ENCODE peak calls at places on chromosomes 6 and 20, in ten cellular contexts. One of them, this sample, is unnamed.

GRCh38 chr6:134666174-134666573 is 283.7 kb downstream of the ALDH8A1 start:
- ATAC-seq in naive thymus-derived CD8-positive, alpha-beta T cell: no peak
- ATAC-seq in Right ventricle myocardium superior: no peak
- ATAC-seq in naive thymus-derived CD4-positive, alpha-beta T cell: no peak
- ATAC-seq in RWPE2: no peak
- ATAC-seq in stimulated activated naive CD8-positive, alpha-beta T cell treated with anti-CD3 and anti-CD28 coated beads, Interleukin-15, Interleukin-2, amounts not matched to agents 100 U/mL and 50 U/mL, for 24 hours: no peak
- ATAC-seq in heart right ventricle: no peak
- ATAC-seq in SK-N-SH treated with all-trans-retinoic acid at 6 μM for 48 hours: no peak
- ATAC-seq in left colon: no peak
- ATAC-seq in sciatic nerve: no peak
- ATAC-seq in this sample: no peak

GRCh38 chr6:328184-328670 is 35.9 kb downstream of the DUSP22 start:
- ATAC-seq in Right ventricle myocardium superior: peak; percentile 69
- ATAC-seq in heart right ventricle: peak; percentile 73
- ATAC-seq in SK-N-SH treated with all-trans-retinoic acid at 6 μM for 48 hours: peak; percentile 78
- ATAC-seq in naive thymus-derived CD4-positive, alpha-beta T cell: peak; percentile 36
- ATAC-seq in naive thymus-derived CD8-positive, alpha-beta T cell: no peak
- ATAC-seq in stimulated activated naive CD8-positive, alpha-beta T cell treated with anti-CD3 and anti-CD28 coated beads, Interleukin-15, Interleukin-2, amounts not matched to agents 100 U/mL and 50 U/mL, for 24 hours: peak; percentile 75
- ATAC-seq in sciatic nerve: peak; percentile 70
- ATAC-seq in RWPE2: peak; percentile 69
- ATAC-seq in left colon: peak; percentile 30
- ATAC-seq in this sample: peak; percentile 81

GRCh38 chr6:69290116-69290515 is 506.7 kb downstream of the LMBRD1 start:
- ATAC-seq in naive thymus-derived CD4-positive, alpha-beta T cell: no peak
- ATAC-seq in stimulated activated naive CD8-positive, alpha-beta T cell treated with anti-CD3 and anti-CD28 coated beads, Interleukin-15, Interleukin-2, amounts not matched to agents 100 U/mL and 50 U/mL, for 24 hours: no peak
- ATAC-seq in naive thymus-derived CD8-positive, alpha-beta T cell: no peak
- ATAC-seq in left colon: no peak
- ATAC-seq in Right ventricle myocardium superior: peak; percentile 76
- ATAC-seq in SK-N-SH treated with all-trans-retinoic acid at 6 μM for 48 hours: no peak
- ATAC-seq in RWPE2: no peak
- ATAC-seq in heart right ventricle: peak; percentile 73
- ATAC-seq in sciatic nerve: no peak
- ATAC-seq in this sample: no peak

GRCh38 chr6:109872968-109873545 is 105.1 kb upstream of the GPR6 start:
- ATAC-seq in Right ventricle myocardium superior: no peak
- ATAC-seq in SK-N-SH treated with all-trans-retinoic acid at 6 μM for 48 hours: no peak
- ATAC-seq in RWPE2: no peak
- ATAC-seq in heart right ventricle: no peak
- ATAC-seq in naive thymus-derived CD8-positive, alpha-beta T cell: no peak
- ATAC-seq in stimulated activated naive CD8-positive, alpha-beta T cell treated with anti-CD3 and anti-CD28 coated beads, Interleukin-15, Interleukin-2, amounts not matched to agents 100 U/mL and 50 U/mL, for 24 hours: no peak
- ATAC-seq in naive thymus-derived CD4-positive, alpha-beta T cell: peak; percentile 54
- ATAC-seq in left colon: no peak
- ATAC-seq in sciatic nerve: no peak
- ATAC-seq in this sample: no peak

GRCh38 chr6:57195457-57195856 is 23.3 kb downstream of the BAG2 start:
- ATAC-seq in stimulated activated naive CD8-positive, alpha-beta T cell treated with anti-CD3 and anti-CD28 coated beads, Interleukin-15, Interleukin-2, amounts not matched to agents 100 U/mL and 50 U/mL, for 24 hours: no peak
- ATAC-seq in heart right ventricle: peak; percentile 26
- ATAC-seq in naive thymus-derived CD8-positive, alpha-beta T cell: no peak
- ATAC-seq in RWPE2: no peak
- ATAC-seq in Right ventricle myocardium superior: peak; percentile 58
- ATAC-seq in sciatic nerve: no peak
- ATAC-seq in naive thymus-derived CD4-positive, alpha-beta T cell: no peak
- ATAC-seq in SK-N-SH treated with all-trans-retinoic acid at 6 μM for 48 hours: no peak
- ATAC-seq in left colon: no peak
- ATAC-seq in this sample: no peak

GRCh38 chr20:9912858-9913434 is 74.1 kb upstream of the PAK5 start:
- ATAC-seq in SK-N-SH treated with all-trans-retinoic acid at 6 μM for 48 hours: peak; percentile 69
- ATAC-seq in naive thymus-derived CD8-positive, alpha-beta T cell: no peak
- ATAC-seq in sciatic nerve: no peak
- ATAC-seq in left colon: no peak
- ATAC-seq in stimulated activated naive CD8-positive, alpha-beta T cell treated with anti-CD3 and anti-CD28 coated beads, Interleukin-15, Interleukin-2, amounts not matched to agents 100 U/mL and 50 U/mL, for 24 hours: no peak
- ATAC-seq in RWPE2: peak; percentile 33
- ATAC-seq in Right ventricle myocardium superior: no peak
- ATAC-seq in naive thymus-derived CD4-positive, alpha-beta T cell: no peak
- ATAC-seq in heart right ventricle: no peak
- ATAC-seq in this sample: no peak

GRCh38 chr6:29559524-29560287 is at the start of gene UBD:
- ATAC-seq in Right ventricle myocardium superior: no peak
- ATAC-seq in sciatic nerve: no peak
- ATAC-seq in SK-N-SH treated with all-trans-retinoic acid at 6 μM for 48 hours: no peak
- ATAC-seq in stimulated activated naive CD8-positive, alpha-beta T cell treated with anti-CD3 and anti-CD28 coated beads, Interleukin-15, Interleukin-2, amounts not matched to agents 100 U/mL and 50 U/mL, for 24 hours: no peak
- ATAC-seq in naive thymus-derived CD8-positive, alpha-beta T cell: no peak
- ATAC-seq in left colon: no peak
- ATAC-seq in naive thymus-derived CD4-positive, alpha-beta T cell: no peak
- ATAC-seq in heart right ventricle: no peak
- ATAC-seq in RWPE2: no peak
- ATAC-seq in this sample: no peak

GRCh38 chr6:94683409-94683808 is 893.9 kb upstream of the MANEA start:
- ATAC-seq in naive thymus-derived CD4-positive, alpha-beta T cell: no peak
- ATAC-seq in RWPE2: peak; percentile 70
- ATAC-seq in heart right ventricle: no peak
- ATAC-seq in sciatic nerve: no peak
- ATAC-seq in left colon: no peak
- ATAC-seq in SK-N-SH treated with all-trans-retinoic acid at 6 μM for 48 hours: no peak
- ATAC-seq in stimulated activated naive CD8-positive, alpha-beta T cell treated with anti-CD3 and anti-CD28 coated beads, Interleukin-15, Interleukin-2, amounts not matched to agents 100 U/mL and 50 U/mL, for 24 hours: no peak
- ATAC-seq in Right ventricle myocardium superior: no peak
- ATAC-seq in naive thymus-derived CD8-positive, alpha-beta T cell: no peak
- ATAC-seq in this sample: no peak

GRCh38 chr20:34249291-34249690 is 8.1 kb downstream of the ASIP start:
- ATAC-seq in Right ventricle myocardium superior: no peak
- ATAC-seq in stimulated activated naive CD8-positive, alpha-beta T cell treated with anti-CD3 and anti-CD28 coated beads, Interleukin-15, Interleukin-2, amounts not matched to agents 100 U/mL and 50 U/mL, for 24 hours: peak; percentile 73
- ATAC-seq in left colon: peak; percentile 17
- ATAC-seq in heart right ventricle: no peak
- ATAC-seq in naive thymus-derived CD8-positive, alpha-beta T cell: peak; percentile 67
- ATAC-seq in SK-N-SH treated with all-trans-retinoic acid at 6 μM for 48 hours: no peak
- ATAC-seq in RWPE2: no peak
- ATAC-seq in naive thymus-derived CD4-positive, alpha-beta T cell: peak; percentile 84
- ATAC-seq in sciatic nerve: peak; percentile 62
- ATAC-seq in this sample: no peak

GRCh38 chr20:6802227-6802626 is 34.7 kb downstream of the BMP2 start:
- ATAC-seq in left colon: no peak
- ATAC-seq in naive thymus-derived CD4-positive, alpha-beta T cell: no peak
- ATAC-seq in RWPE2: peak; percentile 52
- ATAC-seq in naive thymus-derived CD8-positive, alpha-beta T cell: no peak
- ATAC-seq in stimulated activated naive CD8-positive, alpha-beta T cell treated with anti-CD3 and anti-CD28 coated beads, Interleukin-15, Interleukin-2, amounts not matched to agents 100 U/mL and 50 U/mL, for 24 hours: no peak
- ATAC-seq in SK-N-SH treated with all-trans-retinoic acid at 6 μM for 48 hours: no peak
- ATAC-seq in sciatic nerve: no peak
- ATAC-seq in heart right ventricle: no peak
- ATAC-seq in Right ventricle myocardium superior: no peak
- ATAC-seq in this sample: no peak

GRCh38 chr6:119215885-119216590 is 133.5 kb downstream of the MAN1A1 start:
- ATAC-seq in SK-N-SH treated with all-trans-retinoic acid at 6 μM for 48 hours: no peak
- ATAC-seq in left colon: no peak
- ATAC-seq in heart right ventricle: peak; percentile 67
- ATAC-seq in Right ventricle myocardium superior: peak; percentile 41
- ATAC-seq in naive thymus-derived CD4-positive, alpha-beta T cell: no peak
- ATAC-seq in stimulated activated naive CD8-positive, alpha-beta T cell treated with anti-CD3 and anti-CD28 coated beads, Interleukin-15, Interleukin-2, amounts not matched to agents 100 U/mL and 50 U/mL, for 24 hours: no peak
- ATAC-seq in naive thymus-derived CD8-positive, alpha-beta T cell: no peak
- ATAC-seq in RWPE2: no peak
- ATAC-seq in sciatic nerve: peak; percentile 34
- ATAC-seq in this sample: no peak

GRCh38 chr20:57388953-57389694 is 2.1 kb upstream of the RBM38 start:
- ATAC-seq in naive thymus-derived CD4-positive, alpha-beta T cell: peak; percentile 42
- ATAC-seq in Right ventricle myocardium superior: peak; percentile 84
- ATAC-seq in SK-N-SH treated with all-trans-retinoic acid at 6 μM for 48 hours: no peak
- ATAC-seq in heart right ventricle: peak; percentile 57
- ATAC-seq in stimulated activated naive CD8-positive, alpha-beta T cell treated with anti-CD3 and anti-CD28 coated beads, Interleukin-15, Interleukin-2, amounts not matched to agents 100 U/mL and 50 U/mL, for 24 hours: peak; percentile 21
- ATAC-seq in left colon: peak; percentile 77
- ATAC-seq in naive thymus-derived CD8-positive, alpha-beta T cell: peak; percentile 15
- ATAC-seq in RWPE2: peak; percentile 85
- ATAC-seq in sciatic nerve: peak; percentile 81
- ATAC-seq in this sample: peak; percentile 86

GRCh38 chr6:127058027-127058426 is 60.4 kb upstream of the RSPO3 start:
- ATAC-seq in naive thymus-derived CD8-positive, alpha-beta T cell: no peak
- ATAC-seq in naive thymus-derived CD4-positive, alpha-beta T cell: no peak
- ATAC-seq in left colon: no peak
- ATAC-seq in SK-N-SH treated with all-trans-retinoic acid at 6 μM for 48 hours: peak; percentile 67
- ATAC-seq in sciatic nerve: no peak
- ATAC-seq in Right ventricle myocardium superior: no peak
- ATAC-seq in heart right ventricle: no peak
- ATAC-seq in RWPE2: peak; percentile 66
- ATAC-seq in stimulated activated naive CD8-positive, alpha-beta T cell treated with anti-CD3 and anti-CD28 coated beads, Interleukin-15, Interleukin-2, amounts not matched to agents 100 U/mL and 50 U/mL, for 24 hours: no peak
- ATAC-seq in this sample: no peak

GRCh38 chr20:57048027-57048869 is 218.2 kb downstream of the BMP7 start:
- ATAC-seq in SK-N-SH treated with all-trans-retinoic acid at 6 μM for 48 hours: peak; percentile 81
- ATAC-seq in sciatic nerve: peak; percentile 22
- ATAC-seq in naive thymus-derived CD4-positive, alpha-beta T cell: no peak
- ATAC-seq in heart right ventricle: no peak
- ATAC-seq in Right ventricle myocardium superior: no peak
- ATAC-seq in stimulated activated naive CD8-positive, alpha-beta T cell treated with anti-CD3 and anti-CD28 coated beads, Interleukin-15, Interleukin-2, amounts not matched to agents 100 U/mL and 50 U/mL, for 24 hours: peak; percentile 43
- ATAC-seq in left colon: peak; percentile 57
- ATAC-seq in RWPE2: peak; percentile 33
- ATAC-seq in naive thymus-derived CD8-positive, alpha-beta T cell: no peak
- ATAC-seq in this sample: no peak

GRCh38 chr6:108251252-108251651 is 9.6 kb downstream of the SNX3 start:
- ATAC-seq in Right ventricle myocardium superior: no peak
- ATAC-seq in naive thymus-derived CD8-positive, alpha-beta T cell: no peak
- ATAC-seq in left colon: no peak
- ATAC-seq in sciatic nerve: no peak
- ATAC-seq in naive thymus-derived CD4-positive, alpha-beta T cell: no peak
- ATAC-seq in SK-N-SH treated with all-trans-retinoic acid at 6 μM for 48 hours: no peak
- ATAC-seq in RWPE2: no peak
- ATAC-seq in heart right ventricle: no peak
- ATAC-seq in stimulated activated naive CD8-positive, alpha-beta T cell treated with anti-CD3 and anti-CD28 coated beads, Interleukin-15, Interleukin-2, amounts not matched to agents 100 U/mL and 50 U/mL, for 24 hours: no peak
- ATAC-seq in this sample: no peak

GRCh38 chr6:166660157-166660686 is 33.2 kb upstream of the RPS6KA2 start:
- ATAC-seq in heart right ventricle: no peak
- ATAC-seq in RWPE2: no peak
- ATAC-seq in Right ventricle myocardium superior: no peak
- ATAC-seq in stimulated activated naive CD8-positive, alpha-beta T cell treated with anti-CD3 and anti-CD28 coated beads, Interleukin-15, Interleukin-2, amounts not matched to agents 100 U/mL and 50 U/mL, for 24 hours: no peak
- ATAC-seq in left colon: no peak
- ATAC-seq in naive thymus-derived CD4-positive, alpha-beta T cell: no peak
- ATAC-seq in SK-N-SH treated with all-trans-retinoic acid at 6 μM for 48 hours: no peak
- ATAC-seq in sciatic nerve: no peak
- ATAC-seq in naive thymus-derived CD8-positive, alpha-beta T cell: no peak
- ATAC-seq in this sample: no peak

GRCh38 chr20:59071224-59071623 is 28.6 kb upstream of the PRELID3B start:
- ATAC-seq in naive thymus-derived CD8-positive, alpha-beta T cell: no peak
- ATAC-seq in heart right ventricle: no peak
- ATAC-seq in SK-N-SH treated with all-trans-retinoic acid at 6 μM for 48 hours: no peak
- ATAC-seq in RWPE2: no peak
- ATAC-seq in naive thymus-derived CD4-positive, alpha-beta T cell: peak; percentile 46
- ATAC-seq in Right ventricle myocardium superior: no peak
- ATAC-seq in sciatic nerve: peak; percentile 51
- ATAC-seq in stimulated activated naive CD8-positive, alpha-beta T cell treated with anti-CD3 and anti-CD28 coated beads, Interleukin-15, Interleukin-2, amounts not matched to agents 100 U/mL and 50 U/mL, for 24 hours: no peak
- ATAC-seq in left colon: no peak
- ATAC-seq in this sample: no peak

GRCh38 chr20:14445310-14445709 is 107.9 kb upstream of the FLRT3 start:
- ATAC-seq in Right ventricle myocardium superior: no peak
- ATAC-seq in sciatic nerve: no peak
- ATAC-seq in SK-N-SH treated with all-trans-retinoic acid at 6 μM for 48 hours: no peak
- ATAC-seq in heart right ventricle: no peak
- ATAC-seq in naive thymus-derived CD4-positive, alpha-beta T cell: no peak
- ATAC-seq in naive thymus-derived CD8-positive, alpha-beta T cell: no peak
- ATAC-seq in stimulated activated naive CD8-positive, alpha-beta T cell treated with anti-CD3 and anti-CD28 coated beads, Interleukin-15, Interleukin-2, amounts not matched to agents 100 U/mL and 50 U/mL, for 24 hours: no peak
- ATAC-seq in RWPE2: peak; percentile 80
- ATAC-seq in left colon: no peak
- ATAC-seq in this sample: no peak

GRCh38 chr6:4812068-4812467 is 35.9 kb downstream of the CDYL start:
- ATAC-seq in heart right ventricle: no peak
- ATAC-seq in sciatic nerve: no peak
- ATAC-seq in stimulated activated naive CD8-positive, alpha-beta T cell treated with anti-CD3 and anti-CD28 coated beads, Interleukin-15, Interleukin-2, amounts not matched to agents 100 U/mL and 50 U/mL, for 24 hours: no peak
- ATAC-seq in left colon: no peak
- ATAC-seq in SK-N-SH treated with all-trans-retinoic acid at 6 μM for 48 hours: no peak
- ATAC-seq in naive thymus-derived CD8-positive, alpha-beta T cell: no peak
- ATAC-seq in naive thymus-derived CD4-positive, alpha-beta T cell: peak; percentile 62
- ATAC-seq in Right ventricle myocardium superior: no peak
- ATAC-seq in RWPE2: peak; percentile 38
- ATAC-seq in this sample: no peak

GRCh38 chr6:25014806-25015560 is 79.2 kb upstream of the RIPOR2 start:
- ATAC-seq in Right ventricle myocardium superior: peak; percentile 38
- ATAC-seq in sciatic nerve: peak; percentile 87
- ATAC-seq in left colon: no peak
- ATAC-seq in naive thymus-derived CD4-positive, alpha-beta T cell: peak; percentile 93
- ATAC-seq in stimulated activated naive CD8-positive, alpha-beta T cell treated with anti-CD3 and anti-CD28 coated beads, Interleukin-15, Interleukin-2, amounts not matched to agents 100 U/mL and 50 U/mL, for 24 hours: peak; percentile 78
- ATAC-seq in SK-N-SH treated with all-trans-retinoic acid at 6 μM for 48 hours: peak; percentile 43
- ATAC-seq in naive thymus-derived CD8-positive, alpha-beta T cell: peak; percentile 90
- ATAC-seq in heart right ventricle: peak; percentile 38
- ATAC-seq in RWPE2: no peak
- ATAC-seq in this sample: peak; percentile 78

GRCh38 chr20:36251426-36251825 is 15.1 kb downstream of the AAR2 start:
- ATAC-seq in left colon: no peak
- ATAC-seq in naive thymus-derived CD8-positive, alpha-beta T cell: no peak
- ATAC-seq in Right ventricle myocardium superior: no peak
- ATAC-seq in stimulated activated naive CD8-positive, alpha-beta T cell treated with anti-CD3 and anti-CD28 coated beads, Interleukin-15, Interleukin-2, amounts not matched to agents 100 U/mL and 50 U/mL, for 24 hours: no peak
- ATAC-seq in sciatic nerve: no peak
- ATAC-seq in RWPE2: peak; percentile 81
- ATAC-seq in heart right ventricle: no peak
- ATAC-seq in naive thymus-derived CD4-positive, alpha-beta T cell: no peak
- ATAC-seq in SK-N-SH treated with all-trans-retinoic acid at 6 μM for 48 hours: no peak
- ATAC-seq in this sample: no peak

GRCh38 chr6:169669889-169670288 is 31.9 kb downstream of the WDR27 start:
- ATAC-seq in naive thymus-derived CD4-positive, alpha-beta T cell: no peak
- ATAC-seq in left colon: no peak
- ATAC-seq in naive thymus-derived CD8-positive, alpha-beta T cell: no peak
- ATAC-seq in RWPE2: no peak
- ATAC-seq in stimulated activated naive CD8-positive, alpha-beta T cell treated with anti-CD3 and anti-CD28 coated beads, Interleukin-15, Interleukin-2, amounts not matched to agents 100 U/mL and 50 U/mL, for 24 hours: no peak
- ATAC-seq in heart right ventricle: peak; percentile 62
- ATAC-seq in Right ventricle myocardium superior: peak; percentile 12
- ATAC-seq in sciatic nerve: no peak
- ATAC-seq in SK-N-SH treated with all-trans-retinoic acid at 6 μM for 48 hours: no peak
- ATAC-seq in this sample: peak; percentile 41

GRCh38 chr6:11439908-11440307 is 97.6 kb upstream of the TMEM170B start:
- ATAC-seq in left colon: no peak
- ATAC-seq in Right ventricle myocardium superior: no peak
- ATAC-seq in SK-N-SH treated with all-trans-retinoic acid at 6 μM for 48 hours: no peak
- ATAC-seq in RWPE2: no peak
- ATAC-seq in stimulated activated naive CD8-positive, alpha-beta T cell treated with anti-CD3 and anti-CD28 coated beads, Interleukin-15, Interleukin-2, amounts not matched to agents 100 U/mL and 50 U/mL, for 24 hours: no peak
- ATAC-seq in sciatic nerve: no peak
- ATAC-seq in naive thymus-derived CD8-positive, alpha-beta T cell: no peak
- ATAC-seq in naive thymus-derived CD4-positive, alpha-beta T cell: no peak
- ATAC-seq in heart right ventricle: no peak
- ATAC-seq in this sample: no peak

GRCh38 chr20:56439784-56440291 is 27.8 kb downstream of the CASS4 start:
- ATAC-seq in naive thymus-derived CD8-positive, alpha-beta T cell: peak; percentile 14
- ATAC-seq in SK-N-SH treated with all-trans-retinoic acid at 6 μM for 48 hours: peak; percentile 92
- ATAC-seq in heart right ventricle: peak; percentile 83
- ATAC-seq in sciatic nerve: no peak
- ATAC-seq in Right ventricle myocardium superior: peak; percentile 86
- ATAC-seq in naive thymus-derived CD4-positive, alpha-beta T cell: peak; percentile 21
- ATAC-seq in stimulated activated naive CD8-positive, alpha-beta T cell treated with anti-CD3 and anti-CD28 coated beads, Interleukin-15, Interleukin-2, amounts not matched to agents 100 U/mL and 50 U/mL, for 24 hours: peak; percentile 45
- ATAC-seq in RWPE2: peak; percentile 42
- ATAC-seq in left colon: no peak
- ATAC-seq in this sample: peak; percentile 92

GRCh38 chr20:19889011-19889953 is 127.9 kb upstream of the NAA20 start:
- ATAC-seq in left colon: peak; percentile 42
- ATAC-seq in heart right ventricle: peak; percentile 82
- ATAC-seq in naive thymus-derived CD4-positive, alpha-beta T cell: no peak
- ATAC-seq in stimulated activated naive CD8-positive, alpha-beta T cell treated with anti-CD3 and anti-CD28 coated beads, Interleukin-15, Interleukin-2, amounts not matched to agents 100 U/mL and 50 U/mL, for 24 hours: no peak
- ATAC-seq in RWPE2: no peak
- ATAC-seq in naive thymus-derived CD8-positive, alpha-beta T cell: no peak
- ATAC-seq in Right ventricle myocardium superior: peak; percentile 60
- ATAC-seq in sciatic nerve: peak; percentile 71
- ATAC-seq in SK-N-SH treated with all-trans-retinoic acid at 6 μM for 48 hours: peak; percentile 75
- ATAC-seq in this sample: peak; percentile 50

This sample was measured in gastroesophageal sphincter.